ENCODE peak calls at places on chromosomes 5 and 9, in nine cellular contexts. One of them, this sample, is unnamed.

GRCh38 chr5:180636016-180636402 is 13.4 kb downstream of the FLT4 start:
- DNase-seq in hepatocyte: no peak
- DNase-seq in HCEC 1CT: no peak
- DNase-seq in fibroblast of gingiva: no peak
- DNase-seq in left ventricle myocardium inferior: no peak
- DNase-seq in activated CD4-positive, alpha-beta memory T cell treated with anti-CD3 and anti-CD28 coated beads, Interleukin-2, amount 10 ng/mL, durations not matched to agents 7 days and 5 days: no peak
- DNase-seq in cardiac septum: peak; percentile 61
- DNase-seq in NCI-H1417: no peak
- DNase-seq in KG1: no peak
- DNase-seq in this sample: no peak

GRCh38 chr9:9117866-9118265 is 1318.3 kb upstream of the DMAC1 start:
- DNase-seq in left ventricle myocardium inferior: no peak
- DNase-seq in hepatocyte: no peak
- DNase-seq in fibroblast of gingiva: no peak
- DNase-seq in KG1: no peak
- DNase-seq in cardiac septum: no peak
- DNase-seq in NCI-H1417: peak; percentile 43
- DNase-seq in activated CD4-positive, alpha-beta memory T cell treated with anti-CD3 and anti-CD28 coated beads, Interleukin-2, amount 10 ng/mL, durations not matched to agents 7 days and 5 days: no peak
- DNase-seq in HCEC 1CT: no peak
- DNase-seq in this sample: no peak

GRCh38 chr9:119004618-119004990 is 364.6 kb downstream of the BRINP1 start:
- DNase-seq in NCI-H1417: no peak
- DNase-seq in fibroblast of gingiva: peak; percentile 82
- DNase-seq in activated CD4-positive, alpha-beta memory T cell treated with anti-CD3 and anti-CD28 coated beads, Interleukin-2, amount 10 ng/mL, durations not matched to agents 7 days and 5 days: no peak
- DNase-seq in hepatocyte: peak; percentile 76
- DNase-seq in cardiac septum: peak; percentile 76
- DNase-seq in KG1: no peak
- DNase-seq in HCEC 1CT: peak; percentile 63
- DNase-seq in left ventricle myocardium inferior: peak; percentile 48
- DNase-seq in this sample: no peak

GRCh38 chr9:96376926-96377874 is 6.3 kb downstream of the SLC35D2 start:
- DNase-seq in cardiac septum: no peak
- DNase-seq in hepatocyte: peak; percentile 39
- DNase-seq in activated CD4-positive, alpha-beta memory T cell treated with anti-CD3 and anti-CD28 coated beads, Interleukin-2, amount 10 ng/mL, durations not matched to agents 7 days and 5 days: no peak
- DNase-seq in fibroblast of gingiva: no peak
- DNase-seq in KG1: no peak
- DNase-seq in left ventricle myocardium inferior: no peak
- DNase-seq in HCEC 1CT: peak; percentile 30
- DNase-seq in NCI-H1417: peak; percentile 43
- DNase-seq in this sample: no peak

GRCh38 chr5:52811067-52811749 is 23.5 kb downstream of the ITGA1 start:
- DNase-seq in activated CD4-positive, alpha-beta memory T cell treated with anti-CD3 and anti-CD28 coated beads, Interleukin-2, amount 10 ng/mL, durations not matched to agents 7 days and 5 days: no peak
- DNase-seq in HCEC 1CT: peak; percentile 86
- DNase-seq in fibroblast of gingiva: peak; percentile 81
- DNase-seq in cardiac septum: no peak
- DNase-seq in left ventricle myocardium inferior: no peak
- DNase-seq in NCI-H1417: no peak
- DNase-seq in KG1: no peak
- DNase-seq in hepatocyte: peak; percentile 12
- DNase-seq in this sample: peak; percentile 81

GRCh38 chr5:41787257-41787656 is 83.0 kb downstream of the OXCT1 start:
- DNase-seq in NCI-H1417: no peak
- DNase-seq in left ventricle myocardium inferior: no peak
- DNase-seq in cardiac septum: no peak
- DNase-seq in KG1: no peak
- DNase-seq in fibroblast of gingiva: no peak
- DNase-seq in activated CD4-positive, alpha-beta memory T cell treated with anti-CD3 and anti-CD28 coated beads, Interleukin-2, amount 10 ng/mL, durations not matched to agents 7 days and 5 days: no peak
- DNase-seq in HCEC 1CT: no peak
- DNase-seq in hepatocyte: no peak
- DNase-seq in this sample: no peak

GRCh38 chr9:127463891-127464290 is 12.6 kb downstream of the LRSAM1 start:
- DNase-seq in NCI-H1417: no peak
- DNase-seq in activated CD4-positive, alpha-beta memory T cell treated with anti-CD3 and anti-CD28 coated beads, Interleukin-2, amount 10 ng/mL, durations not matched to agents 7 days and 5 days: no peak
- DNase-seq in left ventricle myocardium inferior: peak; percentile 62
- DNase-seq in KG1: no peak
- DNase-seq in fibroblast of gingiva: no peak
- DNase-seq in cardiac septum: peak; percentile 81
- DNase-seq in HCEC 1CT: no peak
- DNase-seq in hepatocyte: peak; percentile 36
- DNase-seq in this sample: no peak

GRCh38 chr5:80374188-80374587 is 33.7 kb upstream of the ZFYVE16 start:
- DNase-seq in cardiac septum: no peak
- DNase-seq in fibroblast of gingiva: no peak
- DNase-seq in hepatocyte: no peak
- DNase-seq in NCI-H1417: no peak
- DNase-seq in activated CD4-positive, alpha-beta memory T cell treated with anti-CD3 and anti-CD28 coated beads, Interleukin-2, amount 10 ng/mL, durations not matched to agents 7 days and 5 days: no peak
- DNase-seq in left ventricle myocardium inferior: no peak
- DNase-seq in HCEC 1CT: no peak
- DNase-seq in KG1: no peak
- DNase-seq in this sample: no peak

GRCh38 chr9:109182940-109183798 is 16.1 kb upstream of the FRRS1L start:
- DNase-seq in activated CD4-positive, alpha-beta memory T cell treated with anti-CD3 and anti-CD28 coated beads, Interleukin-2, amount 10 ng/mL, durations not matched to agents 7 days and 5 days: no peak
- DNase-seq in NCI-H1417: no peak
- DNase-seq in fibroblast of gingiva: peak; percentile 15
- DNase-seq in left ventricle myocardium inferior: no peak
- DNase-seq in HCEC 1CT: peak; percentile 15
- DNase-seq in cardiac septum: no peak
- DNase-seq in hepatocyte: peak; percentile 48
- DNase-seq in KG1: no peak
- DNase-seq in this sample: peak; percentile 40

GRCh38 chr5:110413856-110414255 is 312.6 kb downstream of the TMEM232 start:
- DNase-seq in hepatocyte: peak; percentile 3
- DNase-seq in activated CD4-positive, alpha-beta memory T cell treated with anti-CD3 and anti-CD28 coated beads, Interleukin-2, amount 10 ng/mL, durations not matched to agents 7 days and 5 days: no peak
- DNase-seq in KG1: no peak
- DNase-seq in cardiac septum: no peak
- DNase-seq in left ventricle myocardium inferior: no peak
- DNase-seq in NCI-H1417: no peak
- DNase-seq in HCEC 1CT: no peak
- DNase-seq in fibroblast of gingiva: no peak
- DNase-seq in this sample: no peak

GRCh38 chr9:131868766-131869165 is 128.9 kb upstream of the RAPGEF1 start:
- DNase-seq in left ventricle myocardium inferior: no peak
- DNase-seq in fibroblast of gingiva: peak; percentile 77
- DNase-seq in NCI-H1417: no peak
- DNase-seq in hepatocyte: peak; percentile 20
- DNase-seq in activated CD4-positive, alpha-beta memory T cell treated with anti-CD3 and anti-CD28 coated beads, Interleukin-2, amount 10 ng/mL, durations not matched to agents 7 days and 5 days: no peak
- DNase-seq in KG1: no peak
- DNase-seq in HCEC 1CT: no peak
- DNase-seq in cardiac septum: no peak
- DNase-seq in this sample: no peak

GRCh38 chr5:11384441-11385250 is 519.6 kb downstream of the CTNND2 start:
- DNase-seq in cardiac septum: no peak
- DNase-seq in left ventricle myocardium inferior: no peak
- DNase-seq in HCEC 1CT: peak; percentile 9
- DNase-seq in fibroblast of gingiva: no peak
- DNase-seq in KG1: no peak
- DNase-seq in hepatocyte: peak; percentile 68
- DNase-seq in activated CD4-positive, alpha-beta memory T cell treated with anti-CD3 and anti-CD28 coated beads, Interleukin-2, amount 10 ng/mL, durations not matched to agents 7 days and 5 days: no peak
- DNase-seq in NCI-H1417: peak; percentile 35
- DNase-seq in this sample: no peak

GRCh38 chr9:109781086-109781485 is 1.1 kb downstream of the PALM2AKAP2 start:
- DNase-seq in fibroblast of gingiva: peak; percentile 60
- DNase-seq in KG1: no peak
- DNase-seq in HCEC 1CT: peak; percentile 9
- DNase-seq in NCI-H1417: no peak
- DNase-seq in activated CD4-positive, alpha-beta memory T cell treated with anti-CD3 and anti-CD28 coated beads, Interleukin-2, amount 10 ng/mL, durations not matched to agents 7 days and 5 days: no peak
- DNase-seq in hepatocyte: no peak
- DNase-seq in left ventricle myocardium inferior: no peak
- DNase-seq in cardiac septum: no peak
- DNase-seq in this sample: no peak

GRCh38 chr9:76564300-76564699 is 105.3 kb downstream of the GCNT1 start:
- DNase-seq in HCEC 1CT: peak; percentile 59
- DNase-seq in hepatocyte: no peak
- DNase-seq in cardiac septum: no peak
- DNase-seq in activated CD4-positive, alpha-beta memory T cell treated with anti-CD3 and anti-CD28 coated beads, Interleukin-2, amount 10 ng/mL, durations not matched to agents 7 days and 5 days: no peak
- DNase-seq in KG1: no peak
- DNase-seq in fibroblast of gingiva: no peak
- DNase-seq in NCI-H1417: no peak
- DNase-seq in left ventricle myocardium inferior: no peak
- DNase-seq in this sample: no peak

This sample was measured in trophoblast cell.